ENCODE peak calls at places on chromosome 2, in eight cellular contexts. M, A, N, J, L, P, X and F are unnamed samples.

GRCh38 chr2:232488097-232488711 is 570 bp upstream of the ECEL1 start:
- DNase-seq in P (no peak), M (no peak), L (no peak), N (no peak), J (no peak), A (no peak), X (no peak), F (no peak)

GRCh38 chr2:70132244-70133126 is 45.2 kb downstream of the PCBP1 start:
- DNase-seq in M (no peak), L (peak), N (no peak), P (no peak), J (peak), X (no peak), A (no peak), F (no peak)

GRCh38 chr2:191486584-191487320 is 191.2 kb upstream of the NABP1 start:
- DNase-seq in P (peak), L (no peak), A (no peak), X (no peak), J (no peak), N (no peak), M (peak), F (no peak)

GRCh38 chr2:43184339-43184895 is 42.0 kb downstream of the ZFP36L2 start:
- DNase-seq in N (no peak), X (peak), J (no peak), A (no peak), M (no peak), L (no peak), P (peak), F (no peak)

GRCh38 chr2:21289994-21290393 is 166.2 kb downstream of the TDRD15 start:
- DNase-seq in L (no peak), N (no peak), P (no peak), A (no peak), X (no peak), M (no peak), J (no peak), F (no peak)

GRCh38 chr2:20448246-20449046 is 1.6 kb downstream of the RHOB start:
- DNase-seq in L (peak), A (no peak), M (no peak), X (no peak), N (peak), P (no peak), J (peak), F (no peak)

GRCh38 chr2:7070483-7070882 is 153.3 kb downstream of the RNF144A start:
- DNase-seq in P (no peak), L (no peak), X (no peak), M (no peak), A (no peak), N (no peak), J (no peak), F (no peak)

GRCh38 chr2:3349211-3349693 is 28.4 kb downstream of the EIPR1 start:
- DNase-seq in N (no peak), X (no peak), A (peak), L (peak), M (no peak), J (peak), P (no peak), F (no peak)

GRCh38 chr2:54455584-54456525 is at the start of gene SPTBN1:
- DNase-seq in J (peak), A (no peak), M (peak), L (peak), N (peak), P (no peak), X (no peak), F (peak)

GRCh38 chr2:121565389-121566250 is 34.9 kb downstream of the RNU4ATAC start:
- DNase-seq in A (no peak), N (no peak), J (no peak), P (no peak), X (no peak), M (no peak), L (no peak), F (no peak)

GRCh38 chr2:130300258-130300969 is 42.3 kb upstream of the IMP4 start:
- DNase-seq in J (no peak), M (no peak), N (no peak), L (no peak), X (no peak), P (no peak), A (no peak), F (no peak)

GRCh38 chr2:234954551-234954992 is 2.8 kb downstream of the SH3BP4 start:
- DNase-seq in X (no peak), N (no peak), P (no peak), J (peak), A (no peak), M (no peak), L (no peak), F (no peak)

GRCh38 chr2:224278531-224278930 is 123.4 kb downstream of the FAM124B start:
- DNase-seq in P (no peak), J (no peak), A (no peak), L (no peak), M (no peak), X (no peak), N (no peak), F (no peak)

GRCh38 chr2:191976436-191976835 is 129.5 kb upstream of the CAVIN2 start:
- DNase-seq in M (peak), P (no peak), A (no peak), L (no peak), X (no peak), J (no peak), N (no peak), F (no peak)

GRCh38 chr2:224518806-224519580 is 66.2 kb downstream of the CUL3 start:
- DNase-seq in X (no peak), N (no peak), L (no peak), A (no peak), P (peak), J (no peak), M (peak), F (no peak)

GRCh38 chr2:202530038-202530437 is 104.7 kb upstream of the FAM117B start:
- DNase-seq in J (no peak), P (no peak), A (no peak), L (no peak), X (no peak), M (no peak), N (no peak), F (no peak)

GRCh38 chr2:48238381-48238780 is 291.6 kb upstream of the STON1 start:
- DNase-seq in N (no peak), A (no peak), M (no peak), L (no peak), P (no peak), X (no peak), J (no peak), F (no peak)

GRCh38 chr2:100603945-100604633 is 41.3 kb downstream of the PDCL3 start:
- DNase-seq in M (no peak), P (no peak), J (no peak), L (no peak), X (no peak), N (no peak), A (no peak), F (no peak)

GRCh38 chr2:120669121-120669952 is 66.3 kb upstream of the GLI2 start:
- DNase-seq in A (no peak), L (no peak), N (peak), P (no peak), M (no peak), J (peak), X (no peak), F (peak)

GRCh38 chr2:29033172-29033571 is 41.2 kb downstream of the PCARE start:
- DNase-seq in X (no peak), P (peak), M (no peak), A (no peak), J (peak), L (no peak), N (no peak), F (no peak)

GRCh38 chr2:56681659-56682396 is 498.0 kb downstream of the CCDC85A start:
- DNase-seq in A (no peak), M (no peak), N (no peak), X (no peak), J (no peak), L (no peak), P (peak), F (no peak)

GRCh38 chr2:215498411-215498810 is 62.5 kb upstream of the FN1 start:
- DNase-seq in N (no peak), M (no peak), L (peak), A (no peak), X (no peak), J (no peak), P (no peak), F (no peak)

GRCh38 chr2:439077-439476 is 151.2 kb upstream of the ALKAL2 start:
- DNase-seq in X (no peak), M (no peak), J (no peak), A (no peak), L (no peak), N (no peak), P (no peak), F (no peak)

GRCh38 chr2:128646091-128646490 is 327.4 kb upstream of the HS6ST1 start:
- DNase-seq in N (no peak), P (no peak), X (no peak), A (no peak), L (no peak), J (no peak), M (no peak), F (peak)

GRCh38 chr2:20064421-20064820 is 13.0 kb upstream of the LAPTM4A start:
- DNase-seq in N (no peak), J (no peak), M (no peak), L (no peak), A (no peak), P (no peak), X (no peak), F (no peak)

GRCh38 chr2:99821572-99822369 is 320.6 kb downstream of the AFF3 start:
- DNase-seq in L (no peak), J (no peak), X (no peak), M (peak), N (no peak), A (no peak), P (peak), F (no peak)

GRCh38 chr2:71950256-71951066 is 197.2 kb downstream of the CYP26B1 start:
- DNase-seq in L (no peak), A (no peak), N (no peak), X (no peak), P (no peak), M (no peak), J (peak), F (no peak)